ENCODE peak calls at places on chromosomes 3 and 15, in six cellular contexts. L is posterior vena cava, Q is neural crest cell, Y is NCI-H460, G is amniotic stem cell, E is tibial artery. M is an unnamed sample.

GRCh38 chr15:37099321-37100108 is 834 bp downstream of the MEIS2 start:
- DNase-seq in L (no peak), Y (no peak), G (no peak), Q (no peak), E (no peak), M (no peak)

GRCh38 chr3:191330309-191330712 is at the start of gene UTS2B:
- DNase-seq in L (no peak), E (no peak), Q (peak; percentile 2), G (peak; percentile 56), Y (no peak), M (no peak)

GRCh38 chr15:78716651-78717050 is 75.6 kb upstream of the CHRNB4 start:
- DNase-seq in L (no peak), Q (no peak), E (no peak), Y (no peak), G (no peak), M (no peak)

GRCh38 chr15:78881681-78882080 is 9.0 kb downstream of the MORF4L1 start:
- DNase-seq in G (no peak), L (no peak), Q (no peak), Y (no peak), E (no peak), M (no peak)

GRCh38 chr3:99878005-99878404 is 60.3 kb downstream of the CMSS1 start:
- DNase-seq in L (no peak), E (no peak), Y (no peak), Q (no peak), G (no peak), M (no peak)

GRCh38 chr15:79089890-79090486 is 592 bp downstream of the RASGRF1 start:
- DNase-seq in L (no peak), Y (no peak), G (no peak), E (peak; percentile 39), Q (no peak), M (peak; percentile 31)

GRCh38 chr3:114093596-114093995 is 37.1 kb downstream of the QTRT2 start:
- DNase-seq in E (no peak), Y (no peak), G (no peak), L (no peak), Q (no peak), M (no peak)

GRCh38 chr3:21704796-21705195 is 46.2 kb downstream of the ZNF385D start:
- DNase-seq in L (no peak), Q (no peak), Y (no peak), E (no peak), G (no peak), M (no peak)

GRCh38 chr3:46707601-46708011 is 6.4 kb downstream of the TMIE start:
- DNase-seq in Q (no peak), G (no peak), L (peak; percentile 53), Y (no peak), E (peak; percentile 51), M (peak; percentile 41)

GRCh38 chr3:127791221-127791913 is 30.9 kb downstream of the MGLL start:
- DNase-seq in G (peak; percentile 67), L (no peak), Y (no peak), E (no peak), Q (no peak), M (no peak)

GRCh38 chr3:82741346-82741745 is 979.9 kb upstream of the GBE1 start:
- DNase-seq in L (no peak), G (no peak), Y (no peak), Q (no peak), E (no peak), M (no peak)

GRCh38 chr3:145145461-145145860 is 1015.5 kb downstream of the PLOD2 start:
- DNase-seq in G (no peak), E (no peak), Y (no peak), Q (no peak), L (no peak), M (no peak)